ENCODE peak calls at places on chromosome 17, in ten cellular contexts. K, R, M, V, Z, T, U, G, L and S are unnamed samples.

GRCh38 chr17:28033972-28034714 is 8.3 kb upstream of the NLK start:
- DNase-seq in K (no peak), R (peak; percentile 88), M (no peak), V (peak; percentile 22), Z (no peak), T (no peak), U (no peak), G (peak; percentile 75), L (no peak), S (no peak)

GRCh38 chr17:20092292-20092867 is 83.2 kb downstream of the SPECC1 start:
- DNase-seq in K (no peak), R (no peak), M (no peak), V (no peak), Z (no peak), T (no peak), U (no peak), G (no peak), L (peak; percentile 50), S (peak; percentile 75)

GRCh38 chr17:82349287-82349701 is 9.8 kb upstream of the TEX19 start:
- DNase-seq in K (no peak), R (peak; percentile 52), M (no peak), V (no peak), Z (no peak), T (no peak), U (no peak), G (no peak), L (no peak), S (no peak)

GRCh38 chr17:1733759-1734158 is 8.9 kb upstream of the SERPINF2 start:
- DNase-seq in K (no peak), R (no peak), M (no peak), V (no peak), Z (no peak), T (no peak), U (no peak), G (no peak), L (no peak), S (no peak)

GRCh38 chr17:64491034-64491860 is 5.6 kb downstream of the POLG2 start:
- DNase-seq in K (no peak), R (peak; percentile 59), M (peak; percentile 53), V (peak; percentile 84), Z (no peak), T (no peak), U (no peak), G (peak; percentile 39), L (no peak), S (no peak)

GRCh38 chr17:4777969-4778760 is 6.5 kb downstream of the TM4SF5 start:
- DNase-seq in K (no peak), R (no peak), M (no peak), V (no peak), Z (no peak), T (no peak), U (no peak), G (no peak), L (no peak), S (no peak)

GRCh38 chr17:30808785-30809286 is 15.7 kb downstream of the CRLF3 start:
- DNase-seq in K (no peak), R (no peak), M (no peak), V (peak; percentile 80), Z (no peak), T (no peak), U (no peak), G (no peak), L (no peak), S (no peak)

GRCh38 chr17:47941998-47942490 is 673 bp downstream of the PNPO start:
- DNase-seq in K (no peak), R (no peak), M (no peak), V (peak; percentile 65), Z (no peak), T (no peak), U (no peak), G (no peak), L (no peak), S (no peak)

GRCh38 chr17:40515011-40515410 is 13.6 kb upstream of the TNS4 start:
- DNase-seq in K (no peak), R (no peak), M (no peak), V (no peak), Z (no peak), T (no peak), U (no peak), G (no peak), L (no peak), S (no peak)

GRCh38 chr17:2954898-2955445 is 108.4 kb downstream of the OR1D5 start:
- DNase-seq in K (no peak), R (peak; percentile 93), M (no peak), V (peak; percentile 75), Z (no peak), T (peak; percentile 34), U (peak; percentile 78), G (peak; percentile 93), L (no peak), S (no peak)

GRCh38 chr17:10107320-10108165 is 90.9 kb downstream of the GAS7 start:
- DNase-seq in K (no peak), R (no peak), M (no peak), V (no peak), Z (no peak), T (no peak), U (no peak), G (no peak), L (no peak), S (no peak)

GRCh38 chr17:78717431-78717980 is 64.6 kb downstream of the CYTH1 start:
- DNase-seq in K (peak; percentile 55), R (peak; percentile 67), M (no peak), V (no peak), Z (no peak), T (no peak), U (no peak), G (peak; percentile 51), L (peak; percentile 79), S (peak; percentile 61)

GRCh38 chr17:58452738-58453137 is 35.4 kb upstream of the RNF43 start:
- DNase-seq in K (no peak), R (no peak), M (no peak), V (no peak), Z (no peak), T (no peak), U (no peak), G (peak; percentile 3), L (no peak), S (no peak)

GRCh38 chr17:60173304-60173807 is 23.6 kb downstream of the CA4 start:
- DNase-seq in K (no peak), R (peak; percentile 21), M (no peak), V (peak; percentile 69), Z (no peak), T (no peak), U (peak; percentile 44), G (peak; percentile 60), L (no peak), S (no peak)

GRCh38 chr17:17783825-17784598 is 52.8 kb downstream of the SREBF1 start:
- DNase-seq in K (no peak), R (peak; percentile 36), M (peak; percentile 50), V (peak; percentile 96), Z (no peak), T (no peak), U (no peak), G (no peak), L (peak; percentile 70), S (peak; percentile 51)

GRCh38 chr17:64460955-64461354 is 12.0 kb downstream of the MILR1 start:
- DNase-seq in K (no peak), R (no peak), M (no peak), V (no peak), Z (no peak), T (no peak), U (no peak), G (no peak), L (no peak), S (no peak)

GRCh38 chr17:81536299-81537290 is 8.4 kb downstream of the FSCN2 start:
- DNase-seq in K (peak; percentile 77), R (no peak), M (no peak), V (no peak), Z (no peak), T (no peak), U (no peak), G (no peak), L (no peak), S (no peak)

GRCh38 chr17:1712271-1712670 is 2.1 kb upstream of the TLCD2 start:
- DNase-seq in K (no peak), R (no peak), M (no peak), V (no peak), Z (no peak), T (no peak), U (no peak), G (no peak), L (no peak), S (no peak)

GRCh38 chr17:21098934-21099687 is 27.7 kb upstream of the DHRS7B start:
- DNase-seq in K (peak; percentile 77), R (peak; percentile 53), M (peak; percentile 83), V (peak; percentile 97), Z (peak; percentile 34), T (peak; percentile 64), U (peak; percentile 47), G (peak; percentile 86), L (peak; percentile 80), S (peak; percentile 80)

GRCh38 chr17:40615295-40615988 is 32.2 kb downstream of the SMARCE1 start:
- DNase-seq in K (peak; percentile 77), R (peak; percentile 53), M (peak; percentile 63), V (no peak), Z (no peak), T (peak; percentile 65), U (no peak), G (peak; percentile 17), L (peak; percentile 34), S (peak; percentile 16)

GRCh38 chr17:76000016-76000754 is 470 bp upstream of the CDK3 start:
- DNase-seq in K (peak; percentile 97), R (no peak), M (peak; percentile 78), V (peak; percentile 92), Z (peak; percentile 31), T (no peak), U (no peak), G (no peak), L (peak; percentile 20), S (peak; percentile 46)

GRCh38 chr17:20103454-20104448 is 94.6 kb downstream of the SPECC1 start:
- DNase-seq in K (no peak), R (no peak), M (no peak), V (no peak), Z (no peak), T (no peak), U (no peak), G (no peak), L (no peak), S (no peak)

GRCh38 chr17:43373343-43373742 is 25.4 kb upstream of the ARL4D start:
- DNase-seq in K (no peak), R (no peak), M (no peak), V (no peak), Z (no peak), T (no peak), U (no peak), G (no peak), L (no peak), S (no peak)

GRCh38 chr17:1153795-1154546 is 25.8 kb downstream of the ABR start:
- DNase-seq in K (peak; percentile 61), R (peak; percentile 93), M (peak; percentile 36), V (no peak), Z (no peak), T (peak; percentile 60), U (no peak), G (peak; percentile 27), L (peak; percentile 54), S (peak; percentile 68)

GRCh38 chr17:65171753-65172152 is 34.6 kb downstream of the RGS9 start:
- DNase-seq in K (no peak), R (no peak), M (no peak), V (no peak), Z (no peak), T (no peak), U (no peak), G (no peak), L (no peak), S (no peak)

GRCh38 chr17:80768936-80769335 is 222.7 kb upstream of the CHMP6 start:
- DNase-seq in K (no peak), R (no peak), M (no peak), V (no peak), Z (no peak), T (no peak), U (no peak), G (no peak), L (no peak), S (no peak)

GRCh38 chr17:77501101-77501566 is 360.4 kb downstream of the SEC14L1 start:
- DNase-seq in K (no peak), R (peak; percentile 23), M (no peak), V (peak; percentile 71), Z (no peak), T (peak; percentile 41), U (no peak), G (no peak), L (no peak), S (no peak)

GRCh38 chr17:624341-624860 is 90.2 kb downstream of the VPS53 start:
- DNase-seq in K (no peak), R (peak; percentile 57), M (no peak), V (peak; percentile 36), Z (no peak), T (no peak), U (no peak), G (no peak), L (peak; percentile 2), S (no peak)